ENCODE peak calls at places on chromosome 15, in nine cellular contexts. P, R, K, L, I, G, V, N and E are unnamed samples.

GRCh38 chr15:39969871-39970270 is 36.0 kb downstream of the EIF2AK4 start:
- DNase-seq in N (no peak), I (peak; percentile 43), R (no peak), V (no peak), K (peak; percentile 79), P (peak; percentile 44), L (no peak), G (peak; percentile 71), E (peak; percentile 62)

GRCh38 chr15:61871926-61872522 is 188.2 kb downstream of the VPS13C start:
- DNase-seq in P (no peak), V (no peak), L (no peak), N (no peak), I (no peak), K (no peak), G (no peak), R (peak; percentile 17), E (peak; percentile 62)

GRCh38 chr15:69540622-69541021 is 88.0 kb downstream of the RPLP1 start:
- DNase-seq in P (no peak), R (no peak), N (no peak), I (no peak), L (no peak), V (no peak), G (no peak), K (no peak), E (no peak)

GRCh38 chr15:58438111-58438510 is 6.3 kb downstream of the LIPC start:
- DNase-seq in N (no peak), I (no peak), P (no peak), R (no peak), K (no peak), V (no peak), G (no peak), L (no peak), E (no peak)

GRCh38 chr15:44289352-44289790 is 852 bp downstream of the GOLM2 start:
- DNase-seq in P (no peak), N (no peak), K (no peak), V (no peak), L (no peak), I (no peak), G (no peak), R (peak; percentile 9), E (peak; percentile 35)

GRCh38 chr15:39919740-39920509 is at the start of gene GPR176:
- DNase-seq in L (peak; percentile 84), P (peak; percentile 34), V (peak; percentile 49), K (peak; percentile 58), G (peak; percentile 49), I (peak; percentile 54), R (peak; percentile 34), N (no peak), E (peak; percentile 90)

GRCh38 chr15:33182278-33182905 is 12.1 kb downstream of the FMN1 start:
- DNase-seq in L (peak; percentile 58), P (no peak), N (no peak), V (peak; percentile 32), I (no peak), K (peak; percentile 15), G (no peak), R (no peak), E (no peak)

GRCh38 chr15:79467865-79468586 is 35.9 kb downstream of the MINAR1 start:
- DNase-seq in N (no peak), V (no peak), I (no peak), G (no peak), R (no peak), K (no peak), L (no peak), P (no peak), E (no peak)

GRCh38 chr15:77821188-77821958 is 188.7 kb upstream of the LINGO1 start:
- DNase-seq in V (peak; percentile 81), G (no peak), R (no peak), P (peak; percentile 45), I (peak; percentile 90), K (peak; percentile 36), N (no peak), L (peak; percentile 93), E (peak; percentile 85)

GRCh38 chr15:65092911-65093792 is 16.6 kb downstream of the KBTBD13 start:
- DNase-seq in G (no peak), N (no peak), L (peak; percentile 27), P (no peak), R (no peak), V (no peak), K (no peak), I (no peak), E (no peak)

GRCh38 chr15:99099661-99100060 is 5.2 kb upstream of the SYNM start:
- DNase-seq in R (no peak), I (no peak), G (no peak), P (no peak), L (no peak), K (no peak), N (no peak), V (no peak), E (no peak)

GRCh38 chr15:99181544-99181943 is 67.8 kb downstream of the TTC23 start:
- DNase-seq in P (peak; percentile 54), K (no peak), V (peak; percentile 75), L (no peak), I (no peak), N (peak; percentile 2), R (no peak), G (no peak), E (no peak)

GRCh38 chr15:52113708-52114107 is 1.1 kb upstream of the BCL2L10 start:
- DNase-seq in K (no peak), I (no peak), V (no peak), N (no peak), G (no peak), R (no peak), P (no peak), L (peak; percentile 39), E (no peak)

GRCh38 chr15:88015228-88015860 is 241.2 kb downstream of the NTRK3 start:
- DNase-seq in K (no peak), V (peak; percentile 18), G (no peak), I (no peak), P (peak; percentile 24), N (no peak), R (no peak), L (peak; percentile 66), E (no peak)

GRCh38 chr15:39944711-39945110 is 10.8 kb downstream of the EIF2AK4 start:
- DNase-seq in I (no peak), G (no peak), P (no peak), N (no peak), L (no peak), K (no peak), V (no peak), R (no peak), E (no peak)

GRCh38 chr15:94734460-94734859 is 503.1 kb downstream of the MCTP2 start:
- DNase-seq in R (no peak), I (no peak), N (no peak), K (no peak), P (no peak), L (no peak), V (no peak), G (no peak), E (no peak)

GRCh38 chr15:101168898-101169297 is 83.0 kb downstream of the CHSY1 start:
- DNase-seq in P (no peak), V (no peak), L (no peak), R (no peak), N (no peak), K (no peak), G (no peak), I (no peak), E (no peak)

DNA sequence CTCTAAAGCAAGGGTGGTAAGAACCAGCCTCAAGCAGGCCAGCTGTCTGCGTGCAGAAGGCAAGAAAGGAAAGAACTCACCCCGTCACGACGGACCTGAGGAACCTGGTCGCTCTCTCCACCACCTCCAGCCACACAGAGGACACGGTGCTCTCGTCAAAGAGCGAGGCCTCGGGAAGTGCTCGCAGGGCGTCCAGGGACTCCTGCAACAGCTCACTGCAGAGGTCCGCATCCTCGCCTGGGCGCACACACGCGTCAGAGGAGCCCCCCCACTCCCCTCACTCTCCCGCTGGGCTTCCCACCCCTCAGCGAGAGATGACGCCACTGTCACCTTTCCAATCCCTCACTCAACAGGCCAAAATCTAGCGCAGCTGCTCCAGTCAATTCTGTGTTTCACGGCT is 47.8 kb downstream of the HERC2 start:
- DNase-seq in P (no peak), N (no peak), I (no peak), G (no peak), R (no peak), V (no peak), K (no peak), L (no peak), E (no peak)
- H3K36me3 ChIP-seq in P (peaks cover 15% of the 10 kb centered on the region), N (peaks cover 8% of the 10 kb centered on the region), I (peaks cover 39% of the 10 kb centered on the region), G (peaks cover 75% of the 10 kb centered on the region), R (peaks cover 22% of the 10 kb centered on the region), V (peaks cover 37% of the 10 kb centered on the region), K (peaks cover 12% of the 10 kb centered on the region), L (peaks cover 63% of the 10 kb centered on the region), E (peaks cover 68% of the 10 kb centered on the region)

GRCh38 chr15:70853855-70854668 is at the start of gene LARP6:
- DNase-seq in N (no peak), K (peak; percentile 22), L (peak; percentile 87), V (peak; percentile 73), P (peak; percentile 78), G (peak; percentile 46), R (peak; percentile 9), I (peak; percentile 91), E (peak; percentile 81)
- H3K4me3 ChIP-seq in N (peak within 1 kb of the TSS; percentile 95), K (peak within 1 kb of the TSS; percentile 83), L (peak within 1 kb of the TSS; percentile 87), V (peak within 1 kb of the TSS; percentile 74), P (peak within 1 kb of the TSS; percentile 95), G (peak within 1 kb of the TSS; percentile 67), R (no peak within 1 kb of the TSS), I (peak within 1 kb of the TSS; percentile 60), E (peak within 1 kb of the TSS; percentile 95)

GRCh38 chr15:73150831-73151230 is 98.6 kb downstream of the NEO1 start:
- DNase-seq in I (no peak), G (no peak), K (peak; percentile 12), N (no peak), V (no peak), P (no peak), L (no peak), R (no peak), E (no peak)

GRCh38 chr15:73156431-73157191 is 104.3 kb downstream of the NEO1 start:
- DNase-seq in L (no peak), N (no peak), P (no peak), G (peak; percentile 25), I (no peak), V (no peak), K (no peak), R (no peak), E (no peak)

GRCh38 chr15:73153024-73153423 is 100.8 kb downstream of the NEO1 start:
- DNase-seq in N (no peak), V (no peak), R (no peak), I (no peak), P (no peak), K (no peak), G (no peak), L (no peak), E (no peak)

DNA sequence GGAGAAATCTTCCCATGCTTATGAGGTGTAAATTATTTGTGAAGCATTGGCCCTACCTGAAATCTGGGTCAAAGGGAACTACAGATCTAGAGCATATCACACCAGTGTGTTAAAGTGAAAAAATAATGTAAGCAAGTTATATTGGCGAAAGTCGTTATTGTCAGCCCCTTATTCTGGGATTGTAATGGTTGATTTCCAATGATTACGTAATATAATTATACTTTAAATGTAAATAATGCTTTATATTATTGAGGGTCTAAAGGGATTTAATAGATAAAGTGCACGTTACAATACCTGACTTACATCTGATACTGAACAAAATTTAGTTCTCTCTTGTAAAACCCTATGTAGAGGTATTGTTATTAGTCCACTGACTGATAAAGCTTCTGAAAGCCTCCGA is 101.2 kb downstream of the NEO1 start:
- DNase-seq in G (no peak), R (no peak), L (no peak), N (no peak), V (no peak), I (no peak), K (no peak), P (no peak), E (no peak)
- H3K9me3 ChIP-seq in G (peaks cover 26% of the 10 kb centered on the region), R (no peaks in the 10 kb centered on the region), L (peaks cover 36% of the 10 kb centered on the region), N (no peaks in the 10 kb centered on the region), V (no peaks in the 10 kb centered on the region), I (peaks cover 11% of the 10 kb centered on the region), K (no peaks in the 10 kb centered on the region), P (no peaks in the 10 kb centered on the region), E (peaks cover 25% of the 10 kb centered on the region)

GRCh38 chr15:82820128-82820527 is 10.7 kb downstream of the WHAMM start:
- DNase-seq in V (no peak), L (no peak), K (no peak), I (no peak), N (no peak), P (no peak), R (no peak), G (no peak), E (no peak)
- H3K36me3 ChIP-seq in V (peaks cover 45% of the 10 kb centered on the region), L (peaks cover 73% of the 10 kb centered on the region), K (peaks cover 18% of the 10 kb centered on the region), I (peaks cover 65% of the 10 kb centered on the region), N (peaks cover 2% of the 10 kb centered on the region), P (peaks cover 28% of the 10 kb centered on the region), R (peaks cover 54% of the 10 kb centered on the region), G (peaks cover 100% of the 10 kb centered on the region), E (peaks cover 77% of the 10 kb centered on the region)